ENCODE peak calls at places on chromosomes 16 and 17, in six cellular contexts. L, F, A, V, K and U are unnamed samples.

GRCh38 chr17:36705651-36706436 is 104.5 kb downstream of the MRM1 start:
- DNase-seq in V (peak), L (no peak), A (peak), F (peak), K (peak), U (no peak)

GRCh38 chr16:71216714-71217113 is 13.8 kb downstream of the HYDIN start:
- DNase-seq in L (no peak), V (peak), F (no peak), A (no peak), K (no peak), U (no peak)

GRCh38 chr17:66904760-66905637 is 59.5 kb upstream of the CACNG4 start:
- DNase-seq in A (peak), V (no peak), F (no peak), K (peak), L (no peak), U (no peak)

GRCh38 chr17:63113167-63113566 is 147.1 kb downstream of the TANC2 start:
- DNase-seq in V (peak), L (no peak), F (peak), A (no peak), K (no peak), U (no peak)

GRCh38 chr17:30716461-30717289 is 107.8 kb downstream of the CRLF3 start:
- DNase-seq in V (no peak), F (no peak), L (no peak), A (no peak), K (peak), U (no peak)

GRCh38 chr16:25010542-25010941 is 4.6 kb downstream of the ARHGAP17 start:
- DNase-seq in V (no peak), K (no peak), F (no peak), L (no peak), A (no peak), U (no peak)

GRCh38 chr16:19316846-19317245 is 31.3 kb downstream of the CLEC19A start:
- DNase-seq in K (no peak), V (peak), F (no peak), A (no peak), L (no peak), U (no peak)

GRCh38 chr16:80997139-80997798 is 9.4 kb downstream of the CMC2 start:
- DNase-seq in K (peak), L (no peak), A (peak), F (no peak), V (no peak), U (no peak)

GRCh38 chr16:22313141-22313781 is 16.1 kb downstream of the POLR3E start:
- DNase-seq in A (no peak), F (no peak), V (peak), K (no peak), L (no peak), U (no peak)

GRCh38 chr17:58351182-58351581 is 819 bp downstream of the SUPT4H1 start:
- DNase-seq in A (no peak), L (no peak), K (no peak), F (no peak), V (no peak), U (no peak)

GRCh38 chr16:19886061-19886792 is 1.6 kb upstream of the GPRC5B start:
- DNase-seq in L (peak), A (peak), F (peak), V (peak), K (peak), U (no peak)

GRCh38 chr16:50619702-50620491 is 61.2 kb downstream of the SNX20 start:
- DNase-seq in A (no peak), K (no peak), F (peak), L (no peak), V (no peak), U (no peak)

GRCh38 chr17:49965522-49965905 is 3.5 kb upstream of the DLX4 start:
- DNase-seq in V (peak), A (no peak), F (no peak), L (no peak), K (no peak), U (no peak)

GRCh38 chr17:80883831-80884735 is 107.6 kb upstream of the CHMP6 start:
- DNase-seq in L (no peak), F (no peak), V (no peak), K (no peak), A (no peak), U (no peak)

GRCh38 chr17:6660765-6661463 is 9.4 kb downstream of the C17orf100 start:
- DNase-seq in A (no peak), L (no peak), V (no peak), F (no peak), K (no peak), U (no peak)

GRCh38 chr17:82561429-82562035 is 42.0 kb downstream of the FOXK2 start:
- DNase-seq in F (no peak), K (no peak), L (no peak), V (no peak), A (no peak), U (no peak)

GRCh38 chr17:66574123-66574522 is 260.8 kb upstream of the CACNG5 start:
- DNase-seq in A (no peak), F (no peak), V (no peak), K (no peak), L (no peak), U (no peak)

GRCh38 chr17:5877948-5878347 is 192.2 kb upstream of the WSCD1 start:
- DNase-seq in K (no peak), V (no peak), A (no peak), F (no peak), L (no peak), U (no peak)

GRCh38 chr16:85673529-85674417 is 15.0 kb downstream of the GINS2 start:
- DNase-seq in L (no peak), F (no peak), V (no peak), K (peak), A (peak), U (no peak)

GRCh38 chr16:67563708-67564468 is 1.6 kb downstream of the CTCF start:
- DNase-seq in F (no peak), A (peak), V (peak), K (peak), L (peak), U (no peak)

GRCh38 chr16:81748476-81749198 is 30.5 kb upstream of the PLCG2 start:
- DNase-seq in K (no peak), V (no peak), F (no peak), L (no peak), A (no peak), U (no peak)

GRCh38 chr17:1229354-1229890 is 40.8 kb upstream of the BHLHA9 start:
- DNase-seq in V (peak), L (no peak), K (peak), F (peak), A (no peak), U (no peak)

GRCh38 chr16:88655733-88656281 is 5.0 kb upstream of the CYBA start:
- DNase-seq in K (no peak), V (no peak), L (no peak), F (no peak), A (no peak), U (no peak)

GRCh38 chr17:73230088-73230487 is 31.6 kb downstream of the CPSF4L start:
- DNase-seq in V (no peak), F (no peak), A (no peak), K (no peak), L (no peak), U (no peak)

GRCh38 chr16:11242658-11243057 is 13.3 kb downstream of the SOCS1 start:
- DNase-seq in F (no peak), L (no peak), K (no peak), A (no peak), V (no peak), U (no peak)

GRCh38 chr17:32161506-32162365 is 19.4 kb downstream of the RHOT1 start:
- DNase-seq in V (no peak), F (no peak), A (peak), K (peak), L (peak), U (no peak)

GRCh38 chr16:50202926-50203624 is 50.0 kb downstream of the TENT4B start:
- DNase-seq in V (no peak), L (peak), A (peak), K (peak), F (no peak), U (no peak)

GRCh38 chr16:15434425-15435215 is at the start of gene BMERB1:
- DNase-seq in L (no peak), A (peak), F (no peak), K (peak), V (peak), U (no peak)

GRCh38 chr16:50841081-50841886 is 99.4 kb downstream of the CYLD start:
- DNase-seq in L (no peak), A (peak), V (peak), K (peak), F (peak), U (no peak)

GRCh38 chr16:85431431-85432124 is 181.5 kb upstream of the GSE1 start:
- DNase-seq in V (no peak), K (no peak), L (no peak), F (no peak), A (peak), U (no peak)

GRCh38 chr17:48625502-48626201 is 506 bp downstream of the HOXB9 start:
- DNase-seq in L (peak), F (peak), A (no peak), K (peak), V (peak), U (no peak)
- TF ChIP-seq EZH2 in L (no peak), F (no peak), A (peak), K (peak), V (peak), U (peak)

GRCh38 chr16:1174477-1175357 is 21.8 kb downstream of the CACNA1H start:
- DNase-seq in V (no peak), L (no peak), F (no peak), A (peak), K (peak), U (no peak)

GRCh38 chr16:1172651-1173050 is 19.7 kb downstream of the CACNA1H start:
- DNase-seq in V (no peak), K (no peak), A (no peak), F (peak), L (no peak), U (no peak)

GRCh38 chr16:1171854-1172428 is 19.0 kb downstream of the CACNA1H start:
- DNase-seq in L (no peak), K (no peak), F (no peak), A (no peak), V (no peak), U (no peak)

GRCh38 chr16:1175566-1176279 is 22.8 kb downstream of the CACNA1H start:
- DNase-seq in F (no peak), A (peak), L (no peak), K (no peak), V (no peak), U (no peak)

DNA sequence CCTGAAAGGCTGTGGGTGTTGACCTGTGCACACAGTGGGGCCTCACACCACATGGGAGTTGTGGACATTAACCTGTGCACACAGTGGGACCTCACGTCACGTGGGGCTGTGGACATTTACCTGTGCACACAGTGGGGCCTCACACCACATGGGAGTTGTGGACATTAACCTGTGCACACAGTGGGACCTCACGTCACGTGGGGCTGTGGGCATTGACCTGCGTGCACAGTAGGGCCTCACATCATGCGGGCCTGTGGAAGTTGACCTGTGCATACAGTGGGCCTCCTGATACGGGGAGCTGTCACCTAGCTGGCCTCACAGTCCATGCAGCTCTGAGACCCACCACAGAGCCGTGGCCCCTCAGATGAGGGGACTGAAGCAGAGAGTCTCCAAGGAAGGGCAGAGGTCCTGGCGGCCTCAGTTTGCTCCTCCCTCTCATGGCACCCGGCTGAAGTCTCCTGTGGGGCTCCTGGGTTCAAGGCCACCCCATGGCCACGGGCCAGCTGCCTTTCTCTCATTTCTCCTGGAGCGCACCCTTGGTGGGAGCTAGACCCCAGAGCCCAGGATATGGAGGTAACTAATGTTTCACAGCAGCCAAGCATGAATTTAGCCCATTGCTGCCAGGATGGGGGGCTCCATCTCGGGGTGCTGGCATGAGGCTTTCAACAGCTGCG is 21.0 kb downstream of the CACNA1H start:
- DNase-seq in L (no peak), A (no peak), V (no peak), F (no peak), K (no peak), U (no peak)
- H3K4me2 ChIP-seq in L (no peak), A (no peak), V (no peak), F (no peak), K (no peak), U (no peak)

DNA sequence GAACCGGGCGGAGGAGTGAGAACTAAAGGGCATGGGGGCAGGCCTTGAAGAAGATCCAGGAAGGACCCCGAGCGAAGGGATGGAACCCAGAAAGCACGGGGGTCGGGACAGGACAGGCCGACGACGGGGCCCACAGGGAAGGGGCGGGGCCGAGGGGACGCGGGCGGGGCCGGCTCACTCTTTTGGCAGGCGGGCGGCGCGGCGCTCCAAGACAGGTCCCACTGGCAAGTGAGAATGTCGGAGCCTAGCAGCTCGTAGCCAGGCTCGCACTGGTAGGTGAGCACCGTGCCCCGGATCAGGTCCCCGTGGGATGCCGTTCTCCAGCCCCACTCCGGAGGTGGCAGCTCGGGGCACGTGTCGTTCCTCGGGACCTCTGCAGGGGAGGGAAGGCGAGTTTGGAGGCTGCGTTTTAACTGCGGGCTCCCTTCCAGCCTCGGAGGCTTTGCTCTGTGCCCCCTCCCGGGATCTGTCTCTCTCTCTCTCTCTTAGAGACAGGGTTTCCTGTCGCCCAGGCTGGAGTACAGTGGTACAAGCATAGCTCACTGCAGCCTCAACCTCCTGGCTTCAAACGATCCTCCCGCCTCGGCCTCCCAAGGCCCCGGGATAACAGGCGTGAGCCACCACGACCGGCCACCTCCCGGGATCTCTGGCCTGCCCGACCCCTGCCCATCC is 13.7 kb upstream of the CDIPT start:
- DNase-seq in K (peak), V (peak), A (no peak), F (peak), L (no peak), U (no peak)
- TF ChIP-seq EZH2 in K (no peak), V (no peak), A (peak), F (no peak), L (no peak), U (peak)

DNA sequence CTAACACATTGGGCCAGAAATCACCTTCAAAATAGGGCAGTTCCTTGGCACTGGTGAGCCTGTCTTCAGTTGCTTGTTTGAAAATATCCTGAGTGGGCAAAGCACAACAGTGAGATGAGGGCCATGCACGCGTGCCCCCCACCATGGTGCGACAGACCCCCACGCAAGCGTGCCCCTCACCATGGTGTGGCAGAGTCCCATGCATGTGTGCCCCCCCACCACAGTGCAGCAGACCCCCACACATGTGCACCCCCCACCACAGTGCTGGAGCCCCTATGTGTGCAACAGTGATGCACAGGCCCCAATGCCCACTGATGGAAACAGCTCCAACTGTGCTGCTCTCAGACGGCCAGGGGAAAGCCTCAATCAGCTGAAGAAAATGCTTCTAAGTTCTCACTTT is 18.8 kb upstream of the TRAP1 start:
- DNase-seq in K (no peak), F (no peak), V (no peak), A (no peak), L (no peak), U (no peak)
- H3K4me2 ChIP-seq in K (no peak), F (no peak), V (no peak), A (no peak), L (no peak), U (no peak)

GRCh38 chr17:48869821-48870318 is 22.7 kb upstream of the ATP5MC1 start:
- DNase-seq in K (no peak), L (no peak), V (no peak), F (no peak), A (no peak), U (no peak)
- TF ChIP-seq EZH2 in K (no peak), L (no peak), V (no peak), F (no peak), A (no peak), U (no peak)

GRCh38 chr16:29892458-29892813 is 6.9 kb downstream of the SEZ6L2 start:
- DNase-seq in V (no peak), F (no peak), L (no peak), K (no peak), A (no peak), U (no peak)
- H3K4me2 ChIP-seq in V (no peak), F (no peak), L (no peak), K (no peak), A (no peak), U (no peak)